ENCODE peak calls at places on chromosomes 2 and 18, in four cellular contexts. P, M, Q and I are unnamed samples.

GRCh38 chr2:69134546-69134945 is 121.6 kb downstream of the ANTXR1 start:
- DNase-seq in P (no peak), M (no peak), Q (no peak), I (no peak)

GRCh38 chr2:238106698-238107524 is 6.8 kb downstream of the ESPNL start:
- DNase-seq in P (no peak), M (no peak), Q (peak), I (peak)

GRCh38 chr2:91442246-91442905 is 2750.9 kb downstream of the RPIA start:
- DNase-seq in P (no peak), M (no peak), Q (peak), I (peak)

GRCh38 chr2:147560810-147561521 is 283.9 kb upstream of the ACVR2A start:
- DNase-seq in P (no peak), M (no peak), Q (no peak), I (no peak)

GRCh38 chr2:46325178-46325928 is 28.1 kb downstream of the EPAS1 start:
- DNase-seq in P (no peak), M (no peak), Q (peak), I (no peak)

GRCh38 chr18:58321986-58322385 is 278.0 kb downstream of the NEDD4L start:
- DNase-seq in P (peak), M (peak), Q (peak), I (no peak)

GRCh38 chr2:113255140-113256070 is 23.3 kb downstream of the PAX8 start:
- DNase-seq in P (no peak), M (no peak), Q (no peak), I (no peak)

GRCh38 chr18:62881509-62882016 is 166.2 kb downstream of the PHLPP1 start:
- DNase-seq in P (no peak), M (no peak), Q (peak), I (no peak)

GRCh38 chr2:10859261-10859660 is 46.7 kb upstream of the PDIA6 start:
- DNase-seq in P (no peak), M (no peak), Q (no peak), I (no peak)

GRCh38 chr18:23313379-23313778 is 139.7 kb upstream of the RIOK3 start:
- DNase-seq in P (no peak), M (no peak), Q (no peak), I (peak)

GRCh38 chr18:37584952-37585695 is 19.5 kb upstream of the CELF4 start:
- DNase-seq in P (no peak), M (no peak), Q (no peak), I (no peak)

GRCh38 chr18:48589797-48590519 is 51.1 kb downstream of the CTIF start:
- DNase-seq in P (no peak), M (no peak), Q (peak), I (no peak)

GRCh38 chr2:109173311-109174171 is 44.5 kb downstream of the SH3RF3 start:
- DNase-seq in P (no peak), M (no peak), Q (peak), I (no peak)

GRCh38 chr2:31446848-31447247 is 32.3 kb upstream of the XDH start:
- DNase-seq in P (no peak), M (no peak), Q (no peak), I (no peak)

GRCh38 chr2:187862715-187863114 is 308.5 kb upstream of the TFPI start:
- DNase-seq in P (no peak), M (no peak), Q (no peak), I (no peak)

GRCh38 chr2:147223553-147223952 is 621.3 kb upstream of the ACVR2A start:
- DNase-seq in P (no peak), M (no peak), Q (no peak), I (no peak)

GRCh38 chr2:15734871-15735737 is 143.4 kb downstream of the DDX1 start:
- DNase-seq in P (no peak), M (no peak), Q (no peak), I (no peak)

GRCh38 chr2:23596316-23596885 is 211.4 kb downstream of the KLHL29 start:
- DNase-seq in P (no peak), M (no peak), Q (peak), I (no peak)

GRCh38 chr2:120388222-120389035 is 42.5 kb downstream of the INHBB start:
- DNase-seq in P (no peak), M (no peak), Q (no peak), I (peak)

GRCh38 chr2:124804014-124804940 is 779.2 kb downstream of the CNTNAP5 start:
- DNase-seq in P (no peak), M (no peak), Q (no peak), I (no peak)

GRCh38 chr18:79496237-79496977 is 100.7 kb downstream of the NFATC1 start:
- DNase-seq in P (no peak), M (no peak), Q (no peak), I (peak)

GRCh38 chr2:96540136-96540535 is 3.6 kb downstream of the ARID5A start:
- DNase-seq in P (no peak), M (no peak), Q (peak), I (no peak)

GRCh38 chr2:220855296-220855695 is 716.8 kb downstream of the EPHA4 start:
- DNase-seq in P (no peak), M (no peak), Q (no peak), I (no peak)

GRCh38 chr2:58629720-58630119 is 388.6 kb upstream of the FANCL start:
- DNase-seq in P (no peak), M (no peak), Q (no peak), I (no peak)

GRCh38 chr2:205903549-205904129 is 182.3 kb downstream of the INO80D start:
- DNase-seq in P (no peak), M (no peak), Q (peak), I (no peak)